ENCODE peak calls at places on chromosomes 5 and 9, in four cellular contexts. One of them, this sample, is unnamed.

GRCh38 chr5:74672215-74672877 is 12.7 kb upstream of the HEXB start:
- DNase-seq in Right ventricle myocardium superior: no peak
- DNase-seq in caudate nucleus: no peak
- DNase-seq in Ammon's horn: no peak
- DNase-seq in this sample: no peak

GRCh38 chr9:108150736-108151135 is 661.2 kb upstream of the KLF4 start:
- DNase-seq in Right ventricle myocardium superior: peak; percentile 56
- DNase-seq in caudate nucleus: no peak
- DNase-seq in Ammon's horn: no peak
- DNase-seq in this sample: no peak

GRCh38 chr9:19665146-19665863 is 123.5 kb downstream of the SLC24A2 start:
- DNase-seq in Right ventricle myocardium superior: no peak
- DNase-seq in caudate nucleus: no peak
- DNase-seq in Ammon's horn: no peak
- DNase-seq in this sample: no peak

GRCh38 chr5:15566789-15567188 is 66.8 kb downstream of the FBXL7 start:
- DNase-seq in Right ventricle myocardium superior: no peak
- DNase-seq in caudate nucleus: no peak
- DNase-seq in Ammon's horn: no peak
- DNase-seq in this sample: no peak

GRCh38 chr5:31901807-31902530 is 263.0 kb downstream of the PDZD2 start:
- DNase-seq in Right ventricle myocardium superior: no peak
- DNase-seq in caudate nucleus: no peak
- DNase-seq in Ammon's horn: no peak
- DNase-seq in this sample: no peak

GRCh38 chr9:118331622-118332045 is 627.4 kb downstream of the TLR4 start:
- DNase-seq in Right ventricle myocardium superior: no peak
- DNase-seq in caudate nucleus: no peak
- DNase-seq in Ammon's horn: peak; percentile 2
- DNase-seq in this sample: no peak

GRCh38 chr5:73030995-73031394 is 75.2 kb downstream of the FCHO2 start:
- DNase-seq in Right ventricle myocardium superior: no peak
- DNase-seq in caudate nucleus: no peak
- DNase-seq in Ammon's horn: no peak
- DNase-seq in this sample: no peak

GRCh38 chr5:181223729-181224389 is 778 bp downstream of the TRIM41 start:
- DNase-seq in Right ventricle myocardium superior: peak; percentile 71
- DNase-seq in caudate nucleus: no peak
- DNase-seq in Ammon's horn: no peak
- DNase-seq in this sample: peak; percentile 85

GRCh38 chr9:77997611-77998349 is 33.8 kb downstream of the GNAQ start:
- DNase-seq in Right ventricle myocardium superior: peak; percentile 68
- DNase-seq in caudate nucleus: no peak
- DNase-seq in Ammon's horn: no peak
- DNase-seq in this sample: no peak